ENCODE peak calls at places on chromosomes 1 and 21, in eight cellular contexts. One of them, this sample, is unnamed.

GRCh38 chr1:226975909-226976670 is 36.0 kb downstream of the COQ8A start:
- DNase-seq in CD8-positive, alpha-beta T cell: no peak
- DNase-seq in pancreas: no peak
- DNase-seq in natural killer cell: no peak
- DNase-seq in GM06990: no peak
- DNase-seq in kidney: peak
- DNase-seq in AG10803: no peak
- DNase-seq in astrocyte of the spinal cord: no peak
- DNase-seq in this sample: peak

GRCh38 chr1:157136133-157136532 is 2.1 kb downstream of the ETV3 start:
- DNase-seq in CD8-positive, alpha-beta T cell: no peak
- DNase-seq in pancreas: no peak
- DNase-seq in natural killer cell: no peak
- DNase-seq in GM06990: no peak
- DNase-seq in kidney: no peak
- DNase-seq in AG10803: no peak
- DNase-seq in astrocyte of the spinal cord: no peak
- DNase-seq in this sample: no peak

GRCh38 chr21:33042812-33043211 is 17.1 kb downstream of the OLIG2 start:
- DNase-seq in CD8-positive, alpha-beta T cell: no peak
- DNase-seq in pancreas: no peak
- DNase-seq in natural killer cell: no peak
- DNase-seq in GM06990: no peak
- DNase-seq in kidney: no peak
- DNase-seq in AG10803: peak
- DNase-seq in astrocyte of the spinal cord: peak
- DNase-seq in this sample: peak

GRCh38 chr1:200558866-200559459 is 61.6 kb downstream of the KIF14 start:
- DNase-seq in CD8-positive, alpha-beta T cell: no peak
- DNase-seq in pancreas: no peak
- DNase-seq in natural killer cell: no peak
- DNase-seq in GM06990: peak
- DNase-seq in kidney: no peak
- DNase-seq in AG10803: peak
- DNase-seq in astrocyte of the spinal cord: peak
- DNase-seq in this sample: no peak

GRCh38 chr1:81848880-81849500 is 48.3 kb downstream of the ADGRL2 start:
- DNase-seq in CD8-positive, alpha-beta T cell: no peak
- DNase-seq in pancreas: no peak
- DNase-seq in natural killer cell: no peak
- DNase-seq in GM06990: no peak
- DNase-seq in kidney: no peak
- DNase-seq in AG10803: no peak
- DNase-seq in astrocyte of the spinal cord: no peak
- DNase-seq in this sample: no peak

GRCh38 chr1:181632492-181632891 is 149.2 kb downstream of the CACNA1E start:
- DNase-seq in CD8-positive, alpha-beta T cell: no peak
- DNase-seq in pancreas: no peak
- DNase-seq in natural killer cell: no peak
- DNase-seq in GM06990: no peak
- DNase-seq in kidney: no peak
- DNase-seq in AG10803: no peak
- DNase-seq in astrocyte of the spinal cord: no peak
- DNase-seq in this sample: no peak

GRCh38 chr1:54815086-54815876 is 14.2 kb upstream of the TTC22 start:
- DNase-seq in CD8-positive, alpha-beta T cell: no peak
- DNase-seq in pancreas: no peak
- DNase-seq in natural killer cell: no peak
- DNase-seq in GM06990: no peak
- DNase-seq in kidney: no peak
- DNase-seq in AG10803: no peak
- DNase-seq in astrocyte of the spinal cord: no peak
- DNase-seq in this sample: no peak

GRCh38 chr1:29389533-29390041 is 153.3 kb downstream of the PTPRU start:
- DNase-seq in CD8-positive, alpha-beta T cell: peak
- DNase-seq in pancreas: no peak
- DNase-seq in natural killer cell: no peak
- DNase-seq in GM06990: no peak
- DNase-seq in kidney: no peak
- DNase-seq in AG10803: no peak
- DNase-seq in astrocyte of the spinal cord: no peak
- DNase-seq in this sample: no peak

GRCh38 chr1:39726600-39726999 is 12.1 kb upstream of the PPIE start:
- DNase-seq in CD8-positive, alpha-beta T cell: no peak
- DNase-seq in pancreas: no peak
- DNase-seq in natural killer cell: no peak
- DNase-seq in GM06990: no peak
- DNase-seq in kidney: no peak
- DNase-seq in AG10803: no peak
- DNase-seq in astrocyte of the spinal cord: no peak
- DNase-seq in this sample: no peak

GRCh38 chr1:58551741-58552140 is 5.2 kb upstream of the OMA1 start:
- DNase-seq in CD8-positive, alpha-beta T cell: no peak
- DNase-seq in pancreas: no peak
- DNase-seq in natural killer cell: no peak
- DNase-seq in GM06990: no peak
- DNase-seq in kidney: no peak
- DNase-seq in AG10803: no peak
- DNase-seq in astrocyte of the spinal cord: no peak
- DNase-seq in this sample: no peak

GRCh38 chr1:194230351-194231144 is 1044.1 kb upstream of the B3GALT2 start:
- DNase-seq in CD8-positive, alpha-beta T cell: no peak
- DNase-seq in pancreas: no peak
- DNase-seq in natural killer cell: no peak
- DNase-seq in GM06990: no peak
- DNase-seq in kidney: no peak
- DNase-seq in AG10803: no peak
- DNase-seq in astrocyte of the spinal cord: no peak
- DNase-seq in this sample: no peak

GRCh38 chr1:184462170-184462569 is 75.3 kb downstream of the C1orf21 start:
- DNase-seq in CD8-positive, alpha-beta T cell: no peak
- DNase-seq in pancreas: no peak
- DNase-seq in natural killer cell: no peak
- DNase-seq in GM06990: peak
- DNase-seq in kidney: no peak
- DNase-seq in AG10803: no peak
- DNase-seq in astrocyte of the spinal cord: no peak
- DNase-seq in this sample: no peak

GRCh38 chr1:64877151-64877550 is 89.2 kb downstream of the JAK1 start:
- DNase-seq in CD8-positive, alpha-beta T cell: peak
- DNase-seq in pancreas: no peak
- DNase-seq in natural killer cell: no peak
- DNase-seq in GM06990: no peak
- DNase-seq in kidney: no peak
- DNase-seq in AG10803: no peak
- DNase-seq in astrocyte of the spinal cord: no peak
- DNase-seq in this sample: no peak

GRCh38 chr1:159011701-159012100 is 2.0 kb downstream of the IFI16 start:
- DNase-seq in CD8-positive, alpha-beta T cell: no peak
- DNase-seq in pancreas: no peak
- DNase-seq in natural killer cell: no peak
- DNase-seq in GM06990: no peak
- DNase-seq in kidney: no peak
- DNase-seq in AG10803: no peak
- DNase-seq in astrocyte of the spinal cord: no peak
- DNase-seq in this sample: no peak

GRCh38 chr1:32741067-32741416 is 38.5 kb upstream of the SYNC start:
- DNase-seq in CD8-positive, alpha-beta T cell: no peak
- DNase-seq in pancreas: no peak
- DNase-seq in natural killer cell: no peak
- DNase-seq in GM06990: no peak
- DNase-seq in kidney: no peak
- DNase-seq in AG10803: no peak
- DNase-seq in astrocyte of the spinal cord: no peak
- DNase-seq in this sample: no peak

GRCh38 chr1:153626477-153626928 is 802 bp downstream of the S100A13 start:
- DNase-seq in CD8-positive, alpha-beta T cell: no peak
- DNase-seq in pancreas: no peak
- DNase-seq in natural killer cell: no peak
- DNase-seq in GM06990: no peak
- DNase-seq in kidney: peak
- DNase-seq in AG10803: no peak
- DNase-seq in astrocyte of the spinal cord: no peak
- DNase-seq in this sample: no peak

GRCh38 chr1:229132706-229133105 is 138.2 kb upstream of the RAB4A start:
- DNase-seq in CD8-positive, alpha-beta T cell: no peak
- DNase-seq in pancreas: no peak
- DNase-seq in natural killer cell: no peak
- DNase-seq in GM06990: no peak
- DNase-seq in kidney: no peak
- DNase-seq in AG10803: no peak
- DNase-seq in astrocyte of the spinal cord: no peak
- DNase-seq in this sample: no peak

GRCh38 chr21:42627527-42628289 is 25.7 kb upstream of the PDE9A start:
- DNase-seq in CD8-positive, alpha-beta T cell: no peak
- DNase-seq in pancreas: no peak
- DNase-seq in natural killer cell: no peak
- DNase-seq in GM06990: no peak
- DNase-seq in kidney: peak
- DNase-seq in AG10803: no peak
- DNase-seq in astrocyte of the spinal cord: no peak
- DNase-seq in this sample: no peak

GRCh38 chr1:109307363-109308021 is 681 bp upstream of the MYBPHL start:
- DNase-seq in CD8-positive, alpha-beta T cell: no peak
- DNase-seq in pancreas: no peak
- DNase-seq in natural killer cell: no peak
- DNase-seq in GM06990: no peak
- DNase-seq in kidney: no peak
- DNase-seq in AG10803: no peak
- DNase-seq in astrocyte of the spinal cord: no peak
- DNase-seq in this sample: no peak

GRCh38 chr21:39022035-39022900 is 161.0 kb downstream of the PSMG1 start:
- DNase-seq in CD8-positive, alpha-beta T cell: no peak
- DNase-seq in pancreas: no peak
- DNase-seq in natural killer cell: no peak
- DNase-seq in GM06990: no peak
- DNase-seq in kidney: peak
- DNase-seq in AG10803: no peak
- DNase-seq in astrocyte of the spinal cord: no peak
- DNase-seq in this sample: no peak

GRCh38 chr21:39024538-39024937 is 158.7 kb downstream of the PSMG1 start:
- DNase-seq in CD8-positive, alpha-beta T cell: no peak
- DNase-seq in pancreas: no peak
- DNase-seq in natural killer cell: no peak
- DNase-seq in GM06990: no peak
- DNase-seq in kidney: no peak
- DNase-seq in AG10803: no peak
- DNase-seq in astrocyte of the spinal cord: no peak
- DNase-seq in this sample: no peak

GRCh38 chr21:39021475-39021832 is 161.8 kb downstream of the PSMG1 start:
- DNase-seq in CD8-positive, alpha-beta T cell: no peak
- DNase-seq in pancreas: no peak
- DNase-seq in natural killer cell: no peak
- DNase-seq in GM06990: no peak
- DNase-seq in kidney: no peak
- DNase-seq in AG10803: no peak
- DNase-seq in astrocyte of the spinal cord: no peak
- DNase-seq in this sample: no peak

GRCh38 chr21:39025198-39025597 is 158.1 kb downstream of the PSMG1 start:
- DNase-seq in CD8-positive, alpha-beta T cell: no peak
- DNase-seq in pancreas: no peak
- DNase-seq in natural killer cell: no peak
- DNase-seq in GM06990: no peak
- DNase-seq in kidney: no peak
- DNase-seq in AG10803: no peak
- DNase-seq in astrocyte of the spinal cord: no peak
- DNase-seq in this sample: no peak

GRCh38 chr21:39022901-39023693 is 160.2 kb downstream of the PSMG1 start:
- DNase-seq in CD8-positive, alpha-beta T cell: no peak
- DNase-seq in pancreas: no peak
- DNase-seq in natural killer cell: no peak
- DNase-seq in GM06990: no peak
- DNase-seq in kidney: peak
- DNase-seq in AG10803: peak
- DNase-seq in astrocyte of the spinal cord: no peak
- DNase-seq in this sample: no peak
- TF ChIP-seq CTCF in CD8-positive, alpha-beta T cell: no peak
- TF ChIP-seq CTCF in pancreas: no peak
- TF ChIP-seq CTCF in natural killer cell: no peak
- TF ChIP-seq CTCF in GM06990: no peak
- TF ChIP-seq CTCF in kidney: peak
- TF ChIP-seq CTCF in AG10803: no peak
- TF ChIP-seq CTCF in astrocyte of the spinal cord: peak
- TF ChIP-seq CTCF in this sample: no peak

DNA sequence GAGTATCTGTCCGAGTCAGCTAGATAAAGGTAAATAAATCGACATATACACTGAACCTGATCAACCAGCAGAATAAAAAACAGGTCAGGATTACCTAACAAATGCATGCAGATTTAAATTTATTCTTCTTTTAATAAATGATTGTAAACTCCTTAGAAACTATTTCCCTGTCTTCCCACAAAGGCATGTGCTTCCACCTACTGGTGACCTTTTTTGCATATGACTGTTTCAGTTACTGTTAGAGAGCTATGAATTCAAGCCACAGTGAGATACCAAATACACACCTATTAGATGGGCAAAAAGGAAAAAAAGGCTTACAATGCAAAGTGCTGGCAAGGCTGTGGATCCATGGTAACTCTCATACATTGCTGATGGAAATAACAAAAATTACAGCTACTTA is 957.4 kb upstream of the NCAM2 start:
- DNase-seq in CD8-positive, alpha-beta T cell: no peak
- DNase-seq in pancreas: no peak
- DNase-seq in natural killer cell: no peak
- DNase-seq in GM06990: no peak
- DNase-seq in kidney: no peak
- DNase-seq in AG10803: no peak
- DNase-seq in astrocyte of the spinal cord: no peak
- DNase-seq in this sample: no peak
- TF ChIP-seq CTCF in CD8-positive, alpha-beta T cell: no peak
- TF ChIP-seq CTCF in pancreas: no peak
- TF ChIP-seq CTCF in natural killer cell: no peak
- TF ChIP-seq CTCF in GM06990: peak
- TF ChIP-seq CTCF in kidney: no peak
- TF ChIP-seq CTCF in AG10803: no peak
- TF ChIP-seq CTCF in astrocyte of the spinal cord: no peak
- TF ChIP-seq CTCF in this sample: no peak

DNA sequence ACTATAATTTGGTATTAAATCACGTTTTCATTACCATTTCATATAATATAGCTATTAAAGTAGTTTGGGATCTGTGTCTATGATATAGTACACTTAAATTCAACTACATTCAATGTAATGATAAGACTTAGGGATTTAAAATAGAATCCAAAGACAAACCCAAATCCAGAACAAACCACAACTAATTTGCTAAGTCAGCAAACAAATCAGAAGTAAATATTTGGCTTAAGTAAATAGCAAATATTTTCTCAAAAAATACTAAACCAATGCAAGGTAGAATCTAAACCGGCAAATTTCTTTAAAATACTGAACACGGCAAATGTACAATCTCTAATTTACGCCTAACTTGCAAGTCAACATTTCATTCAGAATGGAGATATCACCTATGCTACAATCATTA is 16.8 kb downstream of the YY1AP1 start:
- DNase-seq in CD8-positive, alpha-beta T cell: no peak
- DNase-seq in pancreas: no peak
- DNase-seq in natural killer cell: no peak
- DNase-seq in GM06990: no peak
- DNase-seq in kidney: no peak
- DNase-seq in AG10803: no peak
- DNase-seq in astrocyte of the spinal cord: no peak
- DNase-seq in this sample: no peak
- TF ChIP-seq CTCF in CD8-positive, alpha-beta T cell: no peak
- TF ChIP-seq CTCF in pancreas: no peak
- TF ChIP-seq CTCF in natural killer cell: no peak
- TF ChIP-seq CTCF in GM06990: no peak
- TF ChIP-seq CTCF in kidney: no peak
- TF ChIP-seq CTCF in AG10803: no peak
- TF ChIP-seq CTCF in astrocyte of the spinal cord: no peak
- TF ChIP-seq CTCF in this sample: no peak

GRCh38 chr1:178151831-178152230 is 57.9 kb downstream of the RASAL2 start:
- DNase-seq in CD8-positive, alpha-beta T cell: no peak
- DNase-seq in pancreas: no peak
- DNase-seq in natural killer cell: no peak
- DNase-seq in GM06990: no peak
- DNase-seq in kidney: no peak
- DNase-seq in AG10803: no peak
- DNase-seq in astrocyte of the spinal cord: no peak
- DNase-seq in this sample: no peak
- TF ChIP-seq CTCF in CD8-positive, alpha-beta T cell: no peak
- TF ChIP-seq CTCF in pancreas: no peak
- TF ChIP-seq CTCF in natural killer cell: no peak
- TF ChIP-seq CTCF in GM06990: no peak
- TF ChIP-seq CTCF in kidney: no peak
- TF ChIP-seq CTCF in AG10803: no peak
- TF ChIP-seq CTCF in astrocyte of the spinal cord: no peak
- TF ChIP-seq CTCF in this sample: no peak